ENCODE peak calls at places on chromosomes 16 and 17, in ten cellular contexts. P is fibroblast of lung, O is MM.1S, Q is neural progenitor cell, K is mammary epithelial cell, N is trophoblast cell, G is Karpas-422, S is H9, I is H1, B is GM23338. A is an unnamed sample.

GRCh38 chr16:88558457-88559442 is 11.5 kb upstream of the ZC3H18 start:
- DNase-seq in O (no peak), I (no peak), G (peak; percentile 53), S (peak; percentile 65), P (peak; percentile 74), B (peak; percentile 85), K (peak; percentile 23), Q (peak; percentile 64), N (no peak), A (peak; percentile 66)

GRCh38 chr16:54233626-54234025 is 53.0 kb downstream of the IRX3 start:
- DNase-seq in G (no peak), O (no peak), Q (no peak), K (no peak), P (no peak), B (no peak), I (no peak), N (no peak), S (no peak), A (no peak)

GRCh38 chr17:43860927-43861622 is 14.1 kb downstream of the CD300LG start:
- DNase-seq in S (no peak), Q (no peak), K (no peak), B (no peak), N (no peak), G (no peak), P (no peak), O (no peak), I (no peak), A (no peak)

GRCh38 chr16:74449470-74449869 is 28.2 kb upstream of the CLEC18B start:
- DNase-seq in O (no peak), B (no peak), Q (no peak), P (no peak), S (no peak), N (no peak), K (peak; percentile 87), I (no peak), G (no peak), A (peak; percentile 88)

GRCh38 chr17:82655038-82655479 is 6.8 kb upstream of the WDR45B start:
- DNase-seq in G (no peak), Q (no peak), K (no peak), N (no peak), B (no peak), S (no peak), O (no peak), P (no peak), I (no peak), A (no peak)

GRCh38 chr16:79687249-79687768 is 86.8 kb upstream of the MAF start:
- DNase-seq in N (no peak), O (no peak), S (no peak), B (no peak), K (no peak), P (no peak), I (no peak), G (no peak), Q (no peak), A (no peak)

GRCh38 chr17:63960006-63960405 is 12.7 kb downstream of the SCN4A start:
- DNase-seq in N (no peak), O (no peak), B (no peak), Q (no peak), G (no peak), I (no peak), P (no peak), S (no peak), K (no peak), A (no peak)

GRCh38 chr17:61011269-61011668 is 333.6 kb downstream of the BCAS3 start:
- DNase-seq in S (no peak), O (no peak), N (no peak), Q (no peak), K (no peak), I (no peak), G (no peak), P (no peak), B (no peak), A (no peak)

GRCh38 chr17:17146791-17147406 is 59.2 kb downstream of the PLD6 start:
- DNase-seq in O (peak; percentile 14), I (peak; percentile 63), G (peak; percentile 74), K (no peak), P (no peak), B (peak; percentile 72), Q (peak; percentile 46), N (peak; percentile 8), S (peak; percentile 88), A (peak; percentile 44)

GRCh38 chr16:84952335-84953050 is 58.8 kb downstream of the ZDHHC7 start:
- DNase-seq in S (peak; percentile 87), N (peak; percentile 90), G (peak; percentile 91), K (peak; percentile 55), P (peak; percentile 89), I (peak; percentile 86), O (peak; percentile 31), Q (peak; percentile 89), B (peak; percentile 90), A (peak; percentile 83)

GRCh38 chr17:65433592-65433991 is 127.9 kb downstream of the AXIN2 start:
- DNase-seq in K (no peak), I (no peak), O (no peak), B (no peak), N (no peak), G (no peak), P (no peak), Q (no peak), S (no peak), A (no peak)

GRCh38 chr17:80424261-80424660 is 9.3 kb downstream of the ENDOV start:
- DNase-seq in N (no peak), K (no peak), G (no peak), S (no peak), P (no peak), I (no peak), B (no peak), O (peak; percentile 20), Q (no peak), A (no peak)

GRCh38 chr17:80423536-80424225 is 8.7 kb downstream of the ENDOV start:
- DNase-seq in S (no peak), B (no peak), K (no peak), N (no peak), I (peak; percentile 41), O (no peak), Q (no peak), P (no peak), G (no peak), A (no peak)

GRCh38 chr17:80422276-80422675 is 7.3 kb downstream of the ENDOV start:
- DNase-seq in P (no peak), B (no peak), Q (no peak), G (no peak), S (no peak), N (no peak), O (no peak), K (no peak), I (peak; percentile 45), A (no peak)

GRCh38 chr17:80421381-80422090 is 6.6 kb downstream of the ENDOV start:
- DNase-seq in B (no peak), I (peak; percentile 43), Q (no peak), K (no peak), G (no peak), O (no peak), S (no peak), N (peak; percentile 25), P (no peak), A (no peak)

GRCh38 chr17:80422981-80423380 is 8.0 kb downstream of the ENDOV start:
- DNase-seq in I (peak; percentile 46), K (no peak), B (no peak), O (no peak), P (no peak), S (no peak), N (no peak), G (no peak), Q (no peak), A (no peak)
- H3K4me2 ChIP-seq in I (no peak overlapping the region), K (no peak overlapping the region), B (no peak overlapping the region), O (no peak overlapping the region), P (no peak overlapping the region), S (no peak overlapping the region), N (no peak overlapping the region), G (no peak overlapping the region), Q (no peak overlapping the region), A (no peak overlapping the region)

DNA sequence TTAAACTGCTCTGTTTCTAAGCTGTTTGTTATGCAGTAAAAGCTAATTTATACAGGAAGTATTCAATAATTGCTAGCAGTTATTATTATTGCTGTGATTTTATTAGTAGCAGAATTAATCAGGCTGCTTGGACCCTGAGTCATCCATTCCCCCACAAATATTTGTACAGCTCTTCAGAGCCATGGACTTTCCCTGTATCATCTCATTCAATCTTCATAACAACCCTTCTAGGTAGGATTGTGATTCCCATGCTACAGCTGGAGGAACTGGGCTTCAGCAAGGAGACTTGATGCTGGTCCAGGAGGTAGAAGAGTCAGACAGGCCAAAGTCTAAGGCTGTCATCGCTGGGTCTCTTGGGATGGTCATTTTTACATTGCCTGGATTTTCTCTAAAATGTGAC is 208.3 kb downstream of the C16orf95 start:
- DNase-seq in O (no peak), P (no peak), Q (no peak), N (no peak), G (no peak), S (no peak), I (no peak), B (no peak), K (peak; percentile 17), A (peak; percentile 35)
- H3K79me2 ChIP-seq in O (no peaks in the 10 kb centered on the region), P (no peaks in the 10 kb centered on the region), Q (no peaks in the 10 kb centered on the region), N (no peaks in the 10 kb centered on the region), G (no peaks in the 10 kb centered on the region), S (no peaks in the 10 kb centered on the region), I (no peaks in the 10 kb centered on the region), B (no peaks in the 10 kb centered on the region), K (no peaks in the 10 kb centered on the region), A (no peaks in the 10 kb centered on the region)

GRCh38 chr16:72312862-72313261 is 140.9 kb upstream of the PMFBP1 start:
- DNase-seq in B (peak; percentile 17), I (no peak), O (no peak), P (peak; percentile 68), S (no peak), K (no peak), Q (peak; percentile 2), G (no peak), N (no peak), A (peak; percentile 29)
- H2AFZ ChIP-seq in B (no peak overlapping the region), I (no peak overlapping the region), O (no peak overlapping the region), P (peak overlapping the region; percentile 44), S (no peak overlapping the region), K (no peak overlapping the region), Q (peak overlapping the region; percentile 57), G (no peak overlapping the region), N (no peak overlapping the region), A (peak overlapping the region; percentile 47)

GRCh38 chr17:46118969-46119368 is 74.3 kb downstream of the KANSL1 start:
- DNase-seq in Q (no peak), K (no peak), S (no peak), I (no peak), G (no peak), B (no peak), N (no peak), P (peak; percentile 50), O (no peak), A (no peak)

GRCh38 chr17:46121841-46122485 is 71.3 kb downstream of the KANSL1 start:
- DNase-seq in G (no peak), O (peak; percentile 71), P (no peak), N (no peak), B (no peak), S (no peak), Q (no peak), I (no peak), K (no peak), A (no peak)

GRCh38 chr17:46122486-46122871 is 70.8 kb downstream of the KANSL1 start:
- DNase-seq in Q (no peak), O (no peak), S (no peak), I (no peak), K (no peak), B (no peak), N (peak; percentile 9), P (no peak), G (peak; percentile 45), A (no peak)

GRCh38 chr17:46120078-46120477 is 73.2 kb downstream of the KANSL1 start:
- DNase-seq in K (no peak), S (no peak), B (no peak), O (peak; percentile 67), N (no peak), Q (no peak), P (no peak), I (no peak), G (no peak), A (no peak)

GRCh38 chr17:46121165-46121764 is 72.0 kb downstream of the KANSL1 start:
- DNase-seq in B (no peak), K (no peak), N (no peak), S (no peak), O (no peak), G (peak; percentile 61), I (no peak), P (no peak), Q (no peak), A (no peak)
- H3K4me2 ChIP-seq in B (no peak overlapping the region), K (no peak overlapping the region), N (no peak overlapping the region), S (no peak overlapping the region), O (peak overlapping the region; percentile 61), G (peak overlapping the region; percentile 0), I (no peak overlapping the region), P (no peak overlapping the region), Q (no peak overlapping the region), A (no peak overlapping the region)